ENCODE peak calls at places on chromosomes 4 and X, in ten cellular contexts. J, I, F, S, M, O, W, B, H and V are unnamed samples.

GRCh38 chr4:88591787-88592599 is at the start of gene HERC3:
- DNase-seq in J (peak; percentile 88), I (peak; percentile 58), F (peak; percentile 92), S (peak; percentile 96), M (peak; percentile 94), O (peak; percentile 86), W (peak; percentile 92), B (peak; percentile 58), H (peak; percentile 86), V (peak; percentile 80)

GRCh38 chr4:17597517-17597916 is 16.9 kb upstream of the MED28 start:
- DNase-seq in J (no peak), I (no peak), F (no peak), S (no peak), M (no peak), O (no peak), W (no peak), B (no peak), H (no peak), V (no peak)

GRCh38 chr4:164596927-164597326 is 157.0 kb upstream of the SMIM31 start:
- DNase-seq in J (no peak), I (no peak), F (no peak), S (no peak), M (no peak), O (no peak), W (no peak), B (no peak), H (no peak), V (no peak)

GRCh38 chr4:158016511-158016910 is 156.3 kb downstream of the GASK1B start:
- DNase-seq in J (no peak), I (no peak), F (no peak), S (no peak), M (no peak), O (no peak), W (no peak), B (no peak), H (no peak), V (no peak)

GRCh38 chr4:101315786-101316185 is 31.5 kb downstream of the PPP3CA start:
- DNase-seq in J (no peak), I (no peak), F (no peak), S (no peak), M (no peak), O (no peak), W (no peak), B (no peak), H (no peak), V (no peak)

GRCh38 chr4:152509595-152510209 is 26.2 kb downstream of the FBXW7 start:
- DNase-seq in J (no peak), I (no peak), F (no peak), S (no peak), M (no peak), O (no peak), W (no peak), B (no peak), H (no peak), V (no peak)

GRCh38 chr4:39256436-39256835 is 74.1 kb downstream of the WDR19 start:
- DNase-seq in J (no peak), I (no peak), F (no peak), S (no peak), M (no peak), O (no peak), W (no peak), B (no peak), H (no peak), V (no peak)

GRCh38 chr4:16192631-16193483 is 33.4 kb downstream of the TAPT1 start:
- DNase-seq in J (no peak), I (no peak), F (no peak), S (no peak), M (no peak), O (no peak), W (no peak), B (no peak), H (no peak), V (no peak)

GRCh38 chr4:129358571-129358970 is 262.6 kb downstream of the C4orf33 start:
- DNase-seq in J (no peak), I (no peak), F (no peak), S (no peak), M (no peak), O (no peak), W (no peak), B (no peak), H (no peak), V (no peak)

GRCh38 chr4:36303430-36304137 is 22.2 kb downstream of the DTHD1 start:
- DNase-seq in J (no peak), I (no peak), F (no peak), S (no peak), M (no peak), O (no peak), W (no peak), B (no peak), H (no peak), V (no peak)

GRCh38 chrX:131332331-131332730 is 43.2 kb upstream of the IGSF1 start:
- DNase-seq in J (no peak), I (no peak), F (no peak), S (no peak), M (no peak), O (no peak), W (no peak), B (no peak), H (no peak), V (no peak)

GRCh38 chr4:145937990-145938611 is 522 bp downstream of the ZNF827 start:
- DNase-seq in J (peak; percentile 54), I (no peak), F (peak; percentile 40), S (peak; percentile 70), M (peak; percentile 58), O (peak; percentile 43), W (peak; percentile 35), B (no peak), H (no peak), V (peak; percentile 29)

GRCh38 chr4:32462944-32463343 is 1742.8 kb downstream of the PCDH7 start:
- DNase-seq in J (no peak), I (no peak), F (no peak), S (no peak), M (no peak), O (no peak), W (no peak), B (no peak), H (no peak), V (no peak)

GRCh38 chrX:116317409-116317808 is 119.0 kb upstream of the SLC6A14 start:
- DNase-seq in J (no peak), I (no peak), F (no peak), S (no peak), M (peak; percentile 33), O (no peak), W (no peak), B (no peak), H (no peak), V (no peak)

GRCh38 chrX:103792916-103793540 is 16.4 kb downstream of the PLP1 start:
- DNase-seq in J (no peak), I (no peak), F (no peak), S (no peak), M (no peak), O (no peak), W (no peak), B (no peak), H (no peak), V (no peak)

GRCh38 chrX:45849261-45849660 is 648.6 kb upstream of the DIPK2B start:
- DNase-seq in J (no peak), I (no peak), F (no peak), S (peak; percentile 8), M (no peak), O (no peak), W (peak; percentile 23), B (peak; percentile 43), H (no peak), V (no peak)

GRCh38 chr4:47631161-47631560 is 146.1 kb downstream of the ATP10D start:
- DNase-seq in J (no peak), I (no peak), F (no peak), S (no peak), M (no peak), O (no peak), W (no peak), B (no peak), H (no peak), V (no peak)

GRCh38 chr4:80017125-80017854 is 55.7 kb downstream of the ANTXR2 start:
- DNase-seq in J (no peak), I (no peak), F (no peak), S (no peak), M (no peak), O (no peak), W (no peak), B (no peak), H (no peak), V (no peak)

GRCh38 chrX:101658661-101659477 is 781 bp downstream of the ARMCX2 start:
- DNase-seq in J (peak; percentile 64), I (no peak), F (peak; percentile 74), S (peak; percentile 52), M (peak; percentile 70), O (peak; percentile 4), W (peak; percentile 68), B (peak; percentile 39), H (peak; percentile 37), V (peak; percentile 45)

GRCh38 chr4:185004562-185005208 is 13.6 kb upstream of the HELT start:
- DNase-seq in J (no peak), I (no peak), F (peak; percentile 47), S (no peak), M (no peak), O (no peak), W (no peak), B (no peak), H (no peak), V (no peak)

GRCh38 chr4:127993150-127993549 is 27.9 kb downstream of the ABHD18 start:
- DNase-seq in J (no peak), I (no peak), F (no peak), S (no peak), M (no peak), O (no peak), W (no peak), B (no peak), H (no peak), V (no peak)

GRCh38 chrX:66012094-66012534 is 27.8 kb downstream of the VSIG4 start:
- DNase-seq in J (no peak), I (no peak), F (no peak), S (no peak), M (no peak), O (no peak), W (peak; percentile 38), B (no peak), H (no peak), V (no peak)

GRCh38 chr4:119550857-119551532 is 77.6 kb downstream of the PDE5A start:
- DNase-seq in J (no peak), I (no peak), F (no peak), S (no peak), M (no peak), O (no peak), W (no peak), B (no peak), H (no peak), V (no peak)

GRCh38 chrX:120769576-120770341 is 105.9 kb downstream of the CT47B1 start:
- DNase-seq in J (no peak), I (no peak), F (no peak), S (no peak), M (peak; percentile 1), O (no peak), W (no peak), B (peak; percentile 3), H (no peak), V (no peak)

GRCh38 chr4:83417566-83417965 is 38.1 kb downstream of the HELQ start:
- DNase-seq in J (no peak), I (no peak), F (no peak), S (no peak), M (no peak), O (no peak), W (no peak), B (no peak), H (no peak), V (no peak)

GRCh38 chrX:117957128-117957527 is 159.5 kb downstream of the KLHL13 start:
- DNase-seq in J (no peak), I (no peak), F (no peak), S (no peak), M (no peak), O (no peak), W (no peak), B (no peak), H (no peak), V (no peak)

GRCh38 chr4:73883306-73883705 is 14.1 kb downstream of the CXCL1 start:
- DNase-seq in J (no peak), I (no peak), F (no peak), S (no peak), M (no peak), O (no peak), W (no peak), B (no peak), H (no peak), V (no peak)

GRCh38 chr4:32475710-32476109 is 1755.5 kb downstream of the PCDH7 start:
- DNase-seq in J (no peak), I (no peak), F (no peak), S (no peak), M (no peak), O (no peak), W (no peak), B (no peak), H (no peak), V (no peak)